ENCODE peak calls at places on chromosomes 16 and 17, in eight cellular contexts. H, U, Y, W, Z, P, Q and G are unnamed samples.

GRCh38 chr17:76535788-76536510 is 1.6 kb downstream of the CYGB start:
- DNase-seq in H (no peak), U (no peak), Y (no peak), W (peak; percentile 41), Z (no peak), P (no peak), Q (no peak), G (no peak)

GRCh38 chr16:22323998-22324786 is 27.0 kb downstream of the POLR3E start:
- DNase-seq in H (no peak), U (no peak), Y (no peak), W (no peak), Z (no peak), P (no peak), Q (no peak), G (no peak)

GRCh38 chr16:69727916-69728270 is 1.5 kb upstream of the NQO1 start:
- DNase-seq in H (no peak), U (no peak), Y (no peak), W (no peak), Z (no peak), P (no peak), Q (no peak), G (peak; percentile 52)

GRCh38 chr16:50668368-50669008 is 12.6 kb downstream of the SNX20 start:
- DNase-seq in H (no peak), U (no peak), Y (peak; percentile 46), W (no peak), Z (no peak), P (no peak), Q (no peak), G (no peak)

GRCh38 chr16:56424791-56425438 is 430 bp downstream of the AMFR start:
- DNase-seq in H (no peak), U (peak; percentile 40), Y (no peak), W (peak; percentile 63), Z (peak; percentile 44), P (no peak), Q (no peak), G (peak; percentile 42)

GRCh38 chr17:21239680-21240374 is 13.4 kb downstream of the NATD1 start:
- DNase-seq in H (peak; percentile 47), U (no peak), Y (peak; percentile 32), W (peak; percentile 57), Z (peak; percentile 62), P (no peak), Q (no peak), G (peak; percentile 43)

GRCh38 chr17:17830740-17831207 is 6.0 kb downstream of the SREBF1 start:
- DNase-seq in H (no peak), U (no peak), Y (peak; percentile 92), W (no peak), Z (no peak), P (no peak), Q (no peak), G (no peak)

GRCh38 chr17:65231662-65232335 is 94.6 kb downstream of the RGS9 start:
- DNase-seq in H (peak; percentile 76), U (peak; percentile 72), Y (peak; percentile 70), W (peak; percentile 77), Z (peak; percentile 77), P (peak; percentile 74), Q (peak; percentile 12), G (peak; percentile 65)

DNA sequence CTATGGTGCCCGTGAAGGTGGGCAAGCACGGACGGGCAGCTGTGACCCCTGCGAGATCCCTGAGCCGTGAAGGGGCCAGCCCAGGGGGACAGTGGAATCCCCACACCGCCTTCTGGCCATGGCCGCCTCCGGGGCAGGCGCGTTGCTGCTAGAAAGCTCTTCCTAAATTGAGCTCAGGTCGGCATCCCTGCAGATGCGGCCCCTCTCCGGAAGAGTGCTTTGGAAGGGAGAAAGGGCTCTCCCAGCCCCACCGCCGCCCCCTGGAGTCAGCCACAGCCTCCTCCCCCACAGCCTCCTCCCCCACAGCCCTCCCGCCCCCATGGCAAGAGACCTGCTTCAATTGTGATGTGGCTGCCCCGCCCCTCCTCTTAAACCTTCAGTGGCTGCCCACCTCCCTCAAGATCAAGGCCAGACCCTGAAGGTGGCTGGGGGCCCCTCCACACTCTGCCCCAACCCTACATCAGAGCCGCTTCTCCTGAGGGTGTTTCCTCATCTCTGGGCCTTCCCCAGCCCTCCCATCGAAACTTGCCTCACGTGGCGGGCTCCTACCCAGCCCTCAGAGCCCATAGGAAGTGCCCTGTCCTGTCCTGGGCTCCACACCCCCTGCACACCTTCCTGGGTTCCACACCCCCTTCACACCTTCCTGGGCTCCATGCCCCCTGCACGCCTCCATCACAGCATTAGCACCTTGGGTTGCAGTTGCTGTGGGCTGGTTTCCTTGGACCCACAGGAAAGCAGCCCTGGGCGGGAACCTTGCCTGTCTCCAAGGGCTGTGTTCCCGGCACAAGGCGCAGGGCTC is 5.5 kb upstream of the CBFA2T3 start:
- DNase-seq in H (no peak), U (no peak), Y (no peak), W (no peak), Z (peak; percentile 77), P (no peak), Q (no peak), G (peak; percentile 90)
- TF ChIP-seq POLR2A in H (no peak), U (no peak), Y (no peak), W (no peak), Z (no peak), P (no peak), Q (no peak), G (no peak)

DNA sequence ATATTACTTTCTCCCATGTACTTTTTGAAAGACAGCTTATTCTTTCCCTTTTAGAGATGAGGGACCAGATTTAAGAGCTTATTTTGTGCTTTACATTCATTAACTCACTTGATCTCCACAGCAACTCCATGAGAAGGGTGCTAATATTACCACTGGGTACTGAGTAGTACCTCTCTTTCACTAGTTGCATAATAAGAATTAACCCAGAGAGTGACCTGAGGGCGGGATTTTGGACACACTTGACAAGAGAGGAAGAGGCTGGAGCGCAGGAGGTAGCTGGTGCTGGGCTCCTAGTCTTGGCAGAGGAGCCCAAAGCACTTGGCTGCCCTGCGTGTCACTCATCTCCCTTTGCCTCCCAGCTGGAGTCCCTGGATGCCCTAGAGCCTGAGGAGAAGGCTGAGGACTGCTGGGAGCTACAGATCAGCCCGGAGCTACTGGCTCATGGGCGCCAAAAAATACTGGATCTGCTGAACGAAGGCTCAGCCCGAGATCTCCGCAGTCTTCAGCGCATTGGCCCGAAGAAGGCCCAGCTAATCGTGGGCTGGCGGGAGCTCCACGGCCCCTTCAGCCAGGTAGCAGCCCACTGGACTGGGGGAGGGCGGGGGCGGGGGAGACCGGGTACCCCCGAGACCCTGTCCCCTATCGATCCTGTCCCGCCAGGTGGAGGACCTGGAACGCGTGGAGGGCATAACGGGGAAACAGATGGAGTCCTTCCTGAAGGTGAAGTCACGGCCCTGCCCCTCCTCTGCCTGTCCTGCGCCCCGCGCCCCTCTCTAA is 1.7 kb upstream of the MAZ start:
- DNase-seq in H (no peak), U (peak; percentile 32), Y (no peak), W (no peak), Z (no peak), P (no peak), Q (no peak), G (peak; percentile 79)
- TF ChIP-seq MAX in H (no peak), U (no peak), Y (no peak), W (no peak), Z (no peak), P (no peak), Q (no peak), G (no peak)

GRCh38 chr16:67028555-67029248 is at the start of gene CBFB:
- DNase-seq in H (peak; percentile 95), U (peak; percentile 87), Y (peak; percentile 90), W (peak; percentile 91), Z (peak; percentile 99), P (peak; percentile 85), Q (peak; percentile 75), G (peak; percentile 97)

GRCh38 chr16:67027046-67027445 is 1.9 kb upstream of the CBFB start:
- DNase-seq in H (no peak), U (no peak), Y (no peak), W (peak; percentile 22), Z (no peak), P (no peak), Q (no peak), G (no peak)

GRCh38 chr16:67030221-67030962 is 1.4 kb downstream of the CBFB start:
- DNase-seq in H (no peak), U (no peak), Y (no peak), W (peak; percentile 19), Z (no peak), P (no peak), Q (no peak), G (no peak)

GRCh38 chr16:67028167-67028554 is 788 bp upstream of the CBFB start:
- DNase-seq in H (no peak), U (no peak), Y (no peak), W (no peak), Z (no peak), P (no peak), Q (no peak), G (no peak)

DNA sequence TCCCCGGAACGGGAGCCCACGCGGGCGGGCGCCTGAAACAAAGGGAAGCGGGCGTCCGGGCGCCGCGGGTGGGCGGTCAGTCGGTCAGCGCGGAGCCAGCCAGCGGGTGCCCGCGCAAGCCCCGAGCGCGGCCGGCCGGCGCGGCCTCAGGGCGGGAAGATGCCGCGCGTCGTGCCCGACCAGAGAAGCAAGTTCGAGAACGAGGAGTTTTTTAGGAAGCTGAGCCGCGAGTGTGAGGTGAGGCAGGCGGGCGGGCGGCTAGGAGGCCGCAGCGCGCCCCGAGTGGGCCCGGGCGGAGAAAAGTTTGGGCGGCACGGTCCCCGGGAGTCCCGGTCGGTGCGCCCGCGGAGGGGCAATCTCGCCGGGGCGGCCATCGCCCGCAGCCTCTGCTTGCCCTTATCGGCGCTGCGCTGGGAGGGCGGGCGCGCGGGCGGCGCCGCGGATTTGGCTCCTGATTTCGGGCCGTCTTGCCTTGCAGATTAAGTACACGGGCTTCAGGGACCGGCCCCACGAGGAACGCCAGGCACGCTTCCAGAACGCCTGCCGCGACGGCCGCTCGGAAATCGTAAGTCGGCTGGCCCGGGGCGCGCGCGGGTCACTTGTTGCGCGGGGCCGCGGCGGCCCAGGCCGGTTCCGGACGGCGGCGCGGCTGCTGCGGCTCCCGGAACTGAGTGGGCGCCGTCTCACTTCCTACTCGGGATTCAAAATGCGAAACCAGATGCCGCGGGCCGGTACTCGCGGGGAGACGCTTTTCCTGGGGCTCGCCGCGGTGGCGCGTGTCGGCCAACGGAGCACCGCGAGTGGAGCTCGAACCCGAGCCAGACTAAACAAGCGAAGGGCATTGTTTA is 524 bp downstream of the CBFB start:
- DNase-seq in H (peak; percentile 45), U (peak; percentile 67), Y (no peak), W (peak; percentile 62), Z (peak; percentile 67), P (no peak), Q (no peak), G (peak; percentile 71)
- TF ChIP-seq POLR2A in H (peak; percentile 18), U (peak; percentile 52), Y (no peak), W (peak; percentile 42), Z (peak; percentile 47), P (no peak), Q (peak; percentile 70), G (peak; percentile 14)

GRCh38 chr17:82329683-82330321 is 3.8 kb downstream of the SECTM1 start:
- DNase-seq in H (no peak), U (no peak), Y (no peak), W (no peak), Z (no peak), P (no peak), Q (no peak), G (no peak)

GRCh38 chr17:82331345-82331939 is 2.1 kb downstream of the SECTM1 start:
- DNase-seq in H (no peak), U (no peak), Y (no peak), W (no peak), Z (no peak), P (no peak), Q (no peak), G (no peak)

GRCh38 chr17:82328994-82329507 is 4.5 kb downstream of the SECTM1 start:
- DNase-seq in H (no peak), U (no peak), Y (no peak), W (no peak), Z (no peak), P (no peak), Q (no peak), G (no peak)

GRCh38 chr17:82332669-82333278 is 792 bp downstream of the SECTM1 start:
- DNase-seq in H (peak; percentile 58), U (peak; percentile 8), Y (no peak), W (no peak), Z (peak; percentile 64), P (peak; percentile 38), Q (no peak), G (peak; percentile 45)

DNA sequence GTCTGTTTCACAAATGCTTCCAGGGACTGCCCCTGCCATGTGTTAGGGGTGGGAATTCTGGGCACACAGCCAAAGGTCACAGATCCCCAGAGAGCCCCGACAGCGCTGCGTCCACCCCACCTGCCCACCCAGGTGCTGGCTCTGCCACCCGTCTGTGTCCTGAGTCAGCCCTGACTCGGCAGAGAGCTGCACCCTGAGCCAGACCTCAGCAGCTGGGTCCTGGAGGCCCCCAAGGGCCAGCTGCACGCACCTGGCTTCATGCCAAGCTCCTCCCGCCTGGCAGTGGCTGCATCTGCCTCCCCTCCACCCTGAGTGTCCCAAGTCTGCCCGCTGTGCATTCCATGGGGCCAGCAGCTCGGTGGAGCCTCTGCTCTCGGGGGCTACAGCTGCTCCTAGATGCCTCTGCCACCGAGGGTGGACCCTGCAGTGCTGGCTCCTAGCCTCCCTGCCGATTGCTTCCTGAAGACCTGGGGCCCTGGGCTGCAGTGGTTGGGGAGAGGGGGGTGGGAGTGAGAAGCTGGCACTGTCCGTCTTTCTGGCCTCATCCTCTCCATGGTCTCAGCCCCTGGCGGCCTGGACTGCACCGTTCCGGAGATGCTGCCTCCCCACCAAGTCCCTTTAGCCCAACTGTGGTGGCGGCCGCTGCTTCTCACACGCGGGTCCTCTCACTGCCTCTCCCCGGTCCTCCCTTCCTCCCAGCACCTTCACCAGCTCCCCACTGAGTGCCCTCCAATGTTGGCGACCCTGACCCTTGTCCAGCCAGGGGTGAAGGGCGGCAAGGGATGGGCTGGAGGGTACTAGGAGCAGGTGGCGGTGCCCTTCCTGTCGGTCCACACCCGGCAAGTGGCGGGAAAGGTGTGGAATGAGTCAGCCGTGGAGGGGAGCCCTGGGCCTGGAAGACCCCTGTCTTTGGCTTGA is 3.0 kb downstream of the SECTM1 start:
- DNase-seq in H (peak; percentile 45), U (peak; percentile 23), Y (peak; percentile 85), W (no peak), Z (no peak), P (no peak), Q (no peak), G (peak; percentile 40)
- TF ChIP-seq MAX in H (peak; percentile 5), U (no peak), Y (peak; percentile 37), W (no peak), Z (no peak), P (no peak), Q (no peak), G (no peak)